ENCODE peak calls at places on chromosomes 2 and 18, in six cellular contexts. One of them, this sample, is unnamed.

GRCh38 chr18:65363006-65363405 is 387.8 kb upstream of the CDH7 start:
- DNase-seq in substantia nigra: no peak
- DNase-seq in RWPE1: no peak
- DNase-seq in CD8-positive, alpha-beta T cell: no peak
- DNase-seq in lower lobe of right lung: no peak
- DNase-seq in HCT116: no peak
- DNase-seq in this sample: no peak

GRCh38 chr2:164458801-164459200 is 162.5 kb downstream of the GRB14 start:
- DNase-seq in substantia nigra: no peak
- DNase-seq in RWPE1: no peak
- DNase-seq in CD8-positive, alpha-beta T cell: no peak
- DNase-seq in lower lobe of right lung: no peak
- DNase-seq in HCT116: no peak
- DNase-seq in this sample: no peak

GRCh38 chr2:204664708-204665121 is 119.4 kb downstream of the PARD3B start:
- DNase-seq in substantia nigra: no peak
- DNase-seq in RWPE1: peak
- DNase-seq in CD8-positive, alpha-beta T cell: no peak
- DNase-seq in lower lobe of right lung: no peak
- DNase-seq in HCT116: no peak
- DNase-seq in this sample: no peak

GRCh38 chr2:38113999-38114708 is 38.2 kb upstream of the CYP1B1 start:
- DNase-seq in substantia nigra: no peak
- DNase-seq in RWPE1: no peak
- DNase-seq in CD8-positive, alpha-beta T cell: no peak
- DNase-seq in lower lobe of right lung: no peak
- DNase-seq in HCT116: no peak
- DNase-seq in this sample: no peak

GRCh38 chr2:135055182-135055786 is 3.2 kb downstream of the RAB3GAP1 start:
- DNase-seq in substantia nigra: no peak
- DNase-seq in RWPE1: peak
- DNase-seq in CD8-positive, alpha-beta T cell: no peak
- DNase-seq in lower lobe of right lung: no peak
- DNase-seq in HCT116: no peak
- DNase-seq in this sample: no peak

GRCh38 chr2:70094171-70094977 is 7.1 kb downstream of the PCBP1 start:
- DNase-seq in substantia nigra: no peak
- DNase-seq in RWPE1: no peak
- DNase-seq in CD8-positive, alpha-beta T cell: no peak
- DNase-seq in lower lobe of right lung: no peak
- DNase-seq in HCT116: no peak
- DNase-seq in this sample: no peak

GRCh38 chr2:201275991-201276390 is 15.7 kb downstream of the CASP8 start:
- DNase-seq in substantia nigra: no peak
- DNase-seq in RWPE1: no peak
- DNase-seq in CD8-positive, alpha-beta T cell: no peak
- DNase-seq in lower lobe of right lung: no peak
- DNase-seq in HCT116: no peak
- DNase-seq in this sample: no peak

GRCh38 chr2:14016289-14016955 is 616.1 kb upstream of the LRATD1 start:
- DNase-seq in substantia nigra: no peak
- DNase-seq in RWPE1: no peak
- DNase-seq in CD8-positive, alpha-beta T cell: no peak
- DNase-seq in lower lobe of right lung: no peak
- DNase-seq in HCT116: no peak
- DNase-seq in this sample: peak

GRCh38 chr2:165872101-165872791 is 78.2 kb upstream of the GALNT3 start:
- DNase-seq in substantia nigra: no peak
- DNase-seq in RWPE1: no peak
- DNase-seq in CD8-positive, alpha-beta T cell: no peak
- DNase-seq in lower lobe of right lung: no peak
- DNase-seq in HCT116: no peak
- DNase-seq in this sample: no peak

GRCh38 chr2:132916219-132916618 is 246.2 kb upstream of the LYPD1 start:
- DNase-seq in substantia nigra: no peak
- DNase-seq in RWPE1: no peak
- DNase-seq in CD8-positive, alpha-beta T cell: no peak
- DNase-seq in lower lobe of right lung: no peak
- DNase-seq in HCT116: no peak
- DNase-seq in this sample: no peak

GRCh38 chr2:108244667-108245414 is 5.1 kb downstream of the SULT1C3 start:
- DNase-seq in substantia nigra: no peak
- DNase-seq in RWPE1: no peak
- DNase-seq in CD8-positive, alpha-beta T cell: no peak
- DNase-seq in lower lobe of right lung: no peak
- DNase-seq in HCT116: no peak
- DNase-seq in this sample: no peak

GRCh38 chr2:207473203-207473865 is 56.4 kb upstream of the CREB1 start:
- DNase-seq in substantia nigra: peak
- DNase-seq in RWPE1: peak
- DNase-seq in CD8-positive, alpha-beta T cell: peak
- DNase-seq in lower lobe of right lung: no peak
- DNase-seq in HCT116: peak
- DNase-seq in this sample: no peak

GRCh38 chr2:101806123-101806522 is 108.6 kb downstream of the MAP4K4 start:
- DNase-seq in substantia nigra: no peak
- DNase-seq in RWPE1: peak
- DNase-seq in CD8-positive, alpha-beta T cell: peak
- DNase-seq in lower lobe of right lung: no peak
- DNase-seq in HCT116: peak
- DNase-seq in this sample: no peak

GRCh38 chr2:204706939-204707338 is 161.7 kb downstream of the PARD3B start:
- DNase-seq in substantia nigra: no peak
- DNase-seq in RWPE1: no peak
- DNase-seq in CD8-positive, alpha-beta T cell: no peak
- DNase-seq in lower lobe of right lung: no peak
- DNase-seq in HCT116: no peak
- DNase-seq in this sample: no peak

GRCh38 chr2:106701134-106701994 is 184.6 kb downstream of the ST6GAL2 start:
- DNase-seq in substantia nigra: no peak
- DNase-seq in RWPE1: no peak
- DNase-seq in CD8-positive, alpha-beta T cell: no peak
- DNase-seq in lower lobe of right lung: no peak
- DNase-seq in HCT116: no peak
- DNase-seq in this sample: no peak

GRCh38 chr2:40591785-40592184 is 139.9 kb upstream of the SLC8A1 start:
- DNase-seq in substantia nigra: no peak
- DNase-seq in RWPE1: no peak
- DNase-seq in CD8-positive, alpha-beta T cell: no peak
- DNase-seq in lower lobe of right lung: no peak
- DNase-seq in HCT116: no peak
- DNase-seq in this sample: no peak

DNA sequence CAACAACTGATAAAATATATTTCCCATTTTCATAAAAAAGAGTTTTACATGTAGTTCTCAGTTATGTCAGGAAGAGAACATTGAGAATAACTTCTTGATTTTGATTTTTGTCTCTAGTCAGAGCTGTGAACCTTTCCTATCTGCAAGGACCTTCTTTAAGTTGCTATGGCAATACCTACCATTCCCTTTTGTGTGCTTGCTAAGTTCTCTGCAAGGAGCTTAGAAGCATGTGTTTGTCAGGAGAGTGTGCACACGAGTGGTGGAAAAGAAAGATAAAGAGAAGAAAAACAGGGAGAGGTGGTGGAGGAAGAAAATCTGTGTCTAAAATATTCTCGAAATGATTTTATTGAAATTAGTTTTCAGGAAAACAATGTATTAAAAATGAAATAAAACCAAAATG is 140.3 kb upstream of the SLC8A1 start:
- DNase-seq in substantia nigra: no peak
- DNase-seq in RWPE1: no peak
- DNase-seq in CD8-positive, alpha-beta T cell: no peak
- DNase-seq in lower lobe of right lung: no peak
- DNase-seq in HCT116: no peak
- DNase-seq in this sample: no peak
- H3K27ac ChIP-seq in substantia nigra: no peak
- H3K27ac ChIP-seq in RWPE1: no peak
- H3K27ac ChIP-seq in CD8-positive, alpha-beta T cell: no peak
- H3K27ac ChIP-seq in lower lobe of right lung: no peak
- H3K27ac ChIP-seq in HCT116: no peak
- H3K27ac ChIP-seq in this sample: no peak

GRCh38 chr2:237341872-237342271 is 72.1 kb downstream of the COL6A3 start:
- DNase-seq in substantia nigra: no peak
- DNase-seq in RWPE1: no peak
- DNase-seq in CD8-positive, alpha-beta T cell: no peak
- DNase-seq in lower lobe of right lung: no peak
- DNase-seq in HCT116: no peak
- DNase-seq in this sample: no peak
- H3K27ac ChIP-seq in substantia nigra: no peak
- H3K27ac ChIP-seq in RWPE1: no peak
- H3K27ac ChIP-seq in CD8-positive, alpha-beta T cell: no peak
- H3K27ac ChIP-seq in lower lobe of right lung: no peak
- H3K27ac ChIP-seq in HCT116: no peak
- H3K27ac ChIP-seq in this sample: no peak

GRCh38 chr18:74544898-74545297 is 10.6 kb downstream of the CNDP1 start:
- DNase-seq in substantia nigra: no peak
- DNase-seq in RWPE1: no peak
- DNase-seq in CD8-positive, alpha-beta T cell: no peak
- DNase-seq in lower lobe of right lung: no peak
- DNase-seq in HCT116: no peak
- DNase-seq in this sample: no peak
- H3K27ac ChIP-seq in substantia nigra: peak
- H3K27ac ChIP-seq in RWPE1: no peak
- H3K27ac ChIP-seq in CD8-positive, alpha-beta T cell: no peak
- H3K27ac ChIP-seq in lower lobe of right lung: peak
- H3K27ac ChIP-seq in HCT116: no peak
- H3K27ac ChIP-seq in this sample: no peak

GRCh38 chr18:24914148-24914525 is 437.8 kb downstream of the ZNF521 start:
- DNase-seq in substantia nigra: no peak
- DNase-seq in RWPE1: no peak
- DNase-seq in CD8-positive, alpha-beta T cell: no peak
- DNase-seq in lower lobe of right lung: no peak
- DNase-seq in HCT116: no peak
- DNase-seq in this sample: no peak
- H3K27ac ChIP-seq in substantia nigra: no peak
- H3K27ac ChIP-seq in RWPE1: no peak
- H3K27ac ChIP-seq in CD8-positive, alpha-beta T cell: no peak
- H3K27ac ChIP-seq in lower lobe of right lung: no peak
- H3K27ac ChIP-seq in HCT116: no peak
- H3K27ac ChIP-seq in this sample: no peak

GRCh38 chr2:216299588-216299987 is 72.7 kb downstream of the MARCHF4 start:
- DNase-seq in substantia nigra: no peak
- DNase-seq in RWPE1: no peak
- DNase-seq in CD8-positive, alpha-beta T cell: no peak
- DNase-seq in lower lobe of right lung: no peak
- DNase-seq in HCT116: no peak
- DNase-seq in this sample: no peak
- H3K27ac ChIP-seq in substantia nigra: no peak
- H3K27ac ChIP-seq in RWPE1: no peak
- H3K27ac ChIP-seq in CD8-positive, alpha-beta T cell: no peak
- H3K27ac ChIP-seq in lower lobe of right lung: no peak
- H3K27ac ChIP-seq in HCT116: no peak
- H3K27ac ChIP-seq in this sample: no peak

GRCh38 chr18:8975624-8976023 is 126.9 kb upstream of the NDUFV2 start:
- DNase-seq in substantia nigra: no peak
- DNase-seq in RWPE1: no peak
- DNase-seq in CD8-positive, alpha-beta T cell: no peak
- DNase-seq in lower lobe of right lung: no peak
- DNase-seq in HCT116: no peak
- DNase-seq in this sample: no peak
- H3K27ac ChIP-seq in substantia nigra: no peak
- H3K27ac ChIP-seq in RWPE1: no peak
- H3K27ac ChIP-seq in CD8-positive, alpha-beta T cell: no peak
- H3K27ac ChIP-seq in lower lobe of right lung: no peak
- H3K27ac ChIP-seq in HCT116: no peak
- H3K27ac ChIP-seq in this sample: no peak

GRCh38 chr2:15184491-15184890 is 376.6 kb downstream of the NBAS start:
- DNase-seq in substantia nigra: no peak
- DNase-seq in RWPE1: no peak
- DNase-seq in CD8-positive, alpha-beta T cell: no peak
- DNase-seq in lower lobe of right lung: no peak
- DNase-seq in HCT116: no peak
- DNase-seq in this sample: no peak

GRCh38 chr2:15181092-15181745 is 379.9 kb downstream of the NBAS start:
- DNase-seq in substantia nigra: no peak
- DNase-seq in RWPE1: no peak
- DNase-seq in CD8-positive, alpha-beta T cell: no peak
- DNase-seq in lower lobe of right lung: no peak
- DNase-seq in HCT116: no peak
- DNase-seq in this sample: no peak

GRCh38 chr2:15180379-15180778 is 380.8 kb downstream of the NBAS start:
- DNase-seq in substantia nigra: no peak
- DNase-seq in RWPE1: no peak
- DNase-seq in CD8-positive, alpha-beta T cell: no peak
- DNase-seq in lower lobe of right lung: no peak
- DNase-seq in HCT116: no peak
- DNase-seq in this sample: no peak

GRCh38 chr2:15178946-15179345 is 382.2 kb downstream of the NBAS start:
- DNase-seq in substantia nigra: no peak
- DNase-seq in RWPE1: no peak
- DNase-seq in CD8-positive, alpha-beta T cell: peak
- DNase-seq in lower lobe of right lung: no peak
- DNase-seq in HCT116: no peak
- DNase-seq in this sample: no peak

DNA sequence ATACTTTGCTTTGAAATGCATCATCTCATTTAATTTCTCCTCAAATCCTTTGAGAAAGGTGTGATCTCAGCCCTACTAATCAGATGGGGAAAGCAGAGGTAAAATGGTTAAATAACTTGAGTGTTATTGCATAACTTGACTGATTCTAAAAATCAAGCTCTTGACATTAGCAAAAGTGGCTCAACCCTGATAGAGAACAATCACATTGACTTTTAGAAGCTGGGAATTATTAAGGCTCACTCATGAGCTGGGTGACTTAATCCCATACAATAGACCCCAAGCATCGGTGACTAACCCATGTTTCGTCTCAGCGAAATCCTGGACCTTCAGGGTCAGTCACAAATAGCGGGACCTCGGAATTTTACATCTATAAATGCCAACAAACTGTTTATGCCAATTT is 378.9 kb downstream of the NBAS start:
- DNase-seq in substantia nigra: no peak
- DNase-seq in RWPE1: no peak
- DNase-seq in CD8-positive, alpha-beta T cell: no peak
- DNase-seq in lower lobe of right lung: no peak
- DNase-seq in HCT116: no peak
- DNase-seq in this sample: no peak
- H3K27ac ChIP-seq in substantia nigra: no peak
- H3K27ac ChIP-seq in RWPE1: no peak
- H3K27ac ChIP-seq in CD8-positive, alpha-beta T cell: no peak
- H3K27ac ChIP-seq in lower lobe of right lung: no peak
- H3K27ac ChIP-seq in HCT116: no peak
- H3K27ac ChIP-seq in this sample: no peak

This sample was measured in epithelial cell of prostate.